ENCODE peak calls at places on chromosome 21, in eight cellular contexts. One of them, this sample, is unnamed.

GRCh38 chr21:35556536-35556935 is 503.8 kb downstream of the SETD4 start:
- DNase-seq in psoas muscle: no peak
- DNase-seq in RWPE1: no peak
- DNase-seq in GM23248: peak
- DNase-seq in PC-3: no peak
- DNase-seq in CD4-positive, alpha-beta memory T cell: no peak
- DNase-seq in substantia nigra: no peak
- DNase-seq in lower lobe of right lung: no peak
- DNase-seq in this sample: no peak

GRCh38 chr21:25831300-25831699 is 96.5 kb downstream of the GABPA start:
- DNase-seq in RWPE1: no peak
- DNase-seq in PC-3: no peak
- DNase-seq in CD4-positive, alpha-beta memory T cell: no peak
- DNase-seq in lower lobe of right lung: no peak
- DNase-seq in substantia nigra: no peak
- DNase-seq in psoas muscle: no peak
- DNase-seq in GM23248: no peak
- DNase-seq in this sample: no peak

GRCh38 chr21:32463889-32464300 is 51.4 kb downstream of the EVA1C start:
- DNase-seq in GM23248: peak
- DNase-seq in PC-3: peak
- DNase-seq in CD4-positive, alpha-beta memory T cell: no peak
- DNase-seq in substantia nigra: no peak
- DNase-seq in psoas muscle: no peak
- DNase-seq in lower lobe of right lung: no peak
- DNase-seq in RWPE1: peak
- DNase-seq in this sample: peak

GRCh38 chr21:44092201-44092600 is 15.0 kb upstream of the PWP2 start:
- DNase-seq in psoas muscle: no peak
- DNase-seq in CD4-positive, alpha-beta memory T cell: no peak
- DNase-seq in PC-3: no peak
- DNase-seq in RWPE1: no peak
- DNase-seq in GM23248: no peak
- DNase-seq in substantia nigra: no peak
- DNase-seq in lower lobe of right lung: no peak
- DNase-seq in this sample: no peak

GRCh38 chr21:23401278-23401677 is 2206.0 kb downstream of the MRPL39 start:
- DNase-seq in lower lobe of right lung: no peak
- DNase-seq in psoas muscle: no peak
- DNase-seq in CD4-positive, alpha-beta memory T cell: no peak
- DNase-seq in PC-3: peak
- DNase-seq in RWPE1: peak
- DNase-seq in substantia nigra: no peak
- DNase-seq in GM23248: no peak
- DNase-seq in this sample: no peak

GRCh38 chr21:23578027-23578426 is 2029.3 kb downstream of the MRPL39 start:
- DNase-seq in psoas muscle: no peak
- DNase-seq in substantia nigra: no peak
- DNase-seq in RWPE1: no peak
- DNase-seq in PC-3: no peak
- DNase-seq in CD4-positive, alpha-beta memory T cell: no peak
- DNase-seq in GM23248: no peak
- DNase-seq in lower lobe of right lung: no peak
- DNase-seq in this sample: no peak

GRCh38 chr21:25638634-25639166 is 358 bp upstream of the JAM2 start:
- DNase-seq in RWPE1: no peak
- DNase-seq in psoas muscle: no peak
- DNase-seq in substantia nigra: no peak
- DNase-seq in lower lobe of right lung: no peak
- DNase-seq in CD4-positive, alpha-beta memory T cell: peak
- DNase-seq in GM23248: peak
- DNase-seq in PC-3: no peak
- DNase-seq in this sample: peak

GRCh38 chr21:45338326-45339017 is 50.8 kb upstream of the POFUT2 start:
- DNase-seq in PC-3: no peak
- DNase-seq in RWPE1: no peak
- DNase-seq in GM23248: no peak
- DNase-seq in substantia nigra: no peak
- DNase-seq in psoas muscle: peak
- DNase-seq in CD4-positive, alpha-beta memory T cell: no peak
- DNase-seq in lower lobe of right lung: peak
- DNase-seq in this sample: no peak

GRCh38 chr21:34526618-34527290 is 14.7 kb upstream of the KCNE1 start:
- DNase-seq in PC-3: peak
- DNase-seq in lower lobe of right lung: peak
- DNase-seq in substantia nigra: no peak
- DNase-seq in RWPE1: peak
- DNase-seq in psoas muscle: peak
- DNase-seq in CD4-positive, alpha-beta memory T cell: peak
- DNase-seq in GM23248: peak
- DNase-seq in this sample: peak

GRCh38 chr21:35256468-35256988 is 207.4 kb upstream of the RUNX1 start:
- DNase-seq in lower lobe of right lung: peak
- DNase-seq in RWPE1: peak
- DNase-seq in psoas muscle: peak
- DNase-seq in substantia nigra: no peak
- DNase-seq in GM23248: peak
- DNase-seq in PC-3: peak
- DNase-seq in CD4-positive, alpha-beta memory T cell: no peak
- DNase-seq in this sample: peak

GRCh38 chr21:23218667-23219066 is 2220.5 kb downstream of the NCAM2 start:
- DNase-seq in lower lobe of right lung: no peak
- DNase-seq in RWPE1: peak
- DNase-seq in substantia nigra: no peak
- DNase-seq in PC-3: peak
- DNase-seq in CD4-positive, alpha-beta memory T cell: no peak
- DNase-seq in psoas muscle: no peak
- DNase-seq in GM23248: no peak
- DNase-seq in this sample: no peak

GRCh38 chr21:36194024-36194423 is 37.4 kb downstream of the DOP1B start:
- DNase-seq in GM23248: no peak
- DNase-seq in psoas muscle: no peak
- DNase-seq in lower lobe of right lung: no peak
- DNase-seq in RWPE1: no peak
- DNase-seq in PC-3: no peak
- DNase-seq in substantia nigra: no peak
- DNase-seq in CD4-positive, alpha-beta memory T cell: no peak
- DNase-seq in this sample: no peak

GRCh38 chr21:36422279-36423098 is 37.3 kb downstream of the CHAF1B start:
- DNase-seq in substantia nigra: no peak
- DNase-seq in psoas muscle: peak
- DNase-seq in RWPE1: peak
- DNase-seq in GM23248: peak
- DNase-seq in CD4-positive, alpha-beta memory T cell: no peak
- DNase-seq in lower lobe of right lung: peak
- DNase-seq in PC-3: peak
- DNase-seq in this sample: peak

GRCh38 chr21:34691396-34692032 is 22.7 kb downstream of the CLIC6 start:
- DNase-seq in lower lobe of right lung: no peak
- DNase-seq in psoas muscle: no peak
- DNase-seq in substantia nigra: no peak
- DNase-seq in CD4-positive, alpha-beta memory T cell: no peak
- DNase-seq in PC-3: peak
- DNase-seq in RWPE1: no peak
- DNase-seq in GM23248: no peak
- DNase-seq in this sample: no peak

GRCh38 chr21:35102488-35103407 is 53.6 kb upstream of the RUNX1 start:
- DNase-seq in CD4-positive, alpha-beta memory T cell: peak
- DNase-seq in substantia nigra: peak
- DNase-seq in RWPE1: no peak
- DNase-seq in psoas muscle: peak
- DNase-seq in PC-3: no peak
- DNase-seq in GM23248: no peak
- DNase-seq in lower lobe of right lung: peak
- DNase-seq in this sample: no peak

GRCh38 chr21:35020902-35021301 is 28.2 kb downstream of the RUNX1 start:
- DNase-seq in RWPE1: no peak
- DNase-seq in substantia nigra: no peak
- DNase-seq in PC-3: peak
- DNase-seq in CD4-positive, alpha-beta memory T cell: no peak
- DNase-seq in GM23248: peak
- DNase-seq in lower lobe of right lung: no peak
- DNase-seq in psoas muscle: no peak
- DNase-seq in this sample: peak

GRCh38 chr21:44873356-44874239 is at the start of gene PTTG1IP:
- DNase-seq in RWPE1: peak
- DNase-seq in CD4-positive, alpha-beta memory T cell: peak
- DNase-seq in lower lobe of right lung: peak
- DNase-seq in GM23248: peak
- DNase-seq in psoas muscle: peak
- DNase-seq in PC-3: peak
- DNase-seq in substantia nigra: peak
- DNase-seq in this sample: peak

DNA sequence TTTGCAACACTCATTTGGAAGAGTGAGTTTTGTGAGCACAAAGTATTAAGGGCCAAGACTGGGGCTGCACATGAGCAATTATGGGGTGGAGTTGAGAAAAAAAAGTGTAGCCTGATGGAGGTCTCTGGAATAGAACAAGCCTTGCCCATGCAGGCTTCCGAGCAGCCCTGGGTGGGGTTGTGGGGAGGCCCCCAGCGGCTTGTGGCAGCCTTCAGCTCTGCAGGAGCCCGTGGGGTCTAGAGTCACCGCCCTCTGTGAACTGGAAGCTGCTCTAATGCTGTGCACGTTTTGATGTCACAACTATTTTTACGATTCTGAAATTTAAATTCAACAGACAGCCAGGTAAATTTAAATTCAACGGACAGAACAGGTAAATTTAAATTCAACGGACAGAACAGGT is 58.9 kb downstream of the BACE2 start:
- DNase-seq in PC-3: no peak
- DNase-seq in RWPE1: no peak
- DNase-seq in substantia nigra: no peak
- DNase-seq in CD4-positive, alpha-beta memory T cell: no peak
- DNase-seq in psoas muscle: no peak
- DNase-seq in GM23248: no peak
- DNase-seq in lower lobe of right lung: no peak
- DNase-seq in this sample: no peak
- H3K27ac ChIP-seq in PC-3: no peak
- H3K27ac ChIP-seq in RWPE1: no peak
- H3K27ac ChIP-seq in substantia nigra: no peak
- H3K27ac ChIP-seq in CD4-positive, alpha-beta memory T cell: no peak
- H3K27ac ChIP-seq in psoas muscle: no peak
- H3K27ac ChIP-seq in GM23248: no peak
- H3K27ac ChIP-seq in lower lobe of right lung: no peak
- H3K27ac ChIP-seq in this sample: no peak

GRCh38 chr21:16213518-16213917 is 483.7 kb downstream of the USP25 start:
- DNase-seq in CD4-positive, alpha-beta memory T cell: no peak
- DNase-seq in substantia nigra: no peak
- DNase-seq in GM23248: no peak
- DNase-seq in PC-3: no peak
- DNase-seq in lower lobe of right lung: no peak
- DNase-seq in RWPE1: no peak
- DNase-seq in psoas muscle: no peak
- DNase-seq in this sample: no peak

GRCh38 chr21:16211339-16212303 is 481.8 kb downstream of the USP25 start:
- DNase-seq in substantia nigra: no peak
- DNase-seq in psoas muscle: no peak
- DNase-seq in GM23248: peak
- DNase-seq in lower lobe of right lung: no peak
- DNase-seq in CD4-positive, alpha-beta memory T cell: no peak
- DNase-seq in PC-3: no peak
- DNase-seq in RWPE1: no peak
- DNase-seq in this sample: peak

GRCh38 chr21:16215193-16215592 is 485.4 kb downstream of the USP25 start:
- DNase-seq in RWPE1: no peak
- DNase-seq in psoas muscle: no peak
- DNase-seq in substantia nigra: no peak
- DNase-seq in PC-3: no peak
- DNase-seq in CD4-positive, alpha-beta memory T cell: no peak
- DNase-seq in lower lobe of right lung: no peak
- DNase-seq in GM23248: no peak
- DNase-seq in this sample: no peak

GRCh38 chr21:16218682-16219343 is 489.0 kb downstream of the USP25 start:
- DNase-seq in lower lobe of right lung: no peak
- DNase-seq in RWPE1: no peak
- DNase-seq in CD4-positive, alpha-beta memory T cell: no peak
- DNase-seq in GM23248: no peak
- DNase-seq in PC-3: no peak
- DNase-seq in substantia nigra: no peak
- DNase-seq in psoas muscle: no peak
- DNase-seq in this sample: no peak

DNA sequence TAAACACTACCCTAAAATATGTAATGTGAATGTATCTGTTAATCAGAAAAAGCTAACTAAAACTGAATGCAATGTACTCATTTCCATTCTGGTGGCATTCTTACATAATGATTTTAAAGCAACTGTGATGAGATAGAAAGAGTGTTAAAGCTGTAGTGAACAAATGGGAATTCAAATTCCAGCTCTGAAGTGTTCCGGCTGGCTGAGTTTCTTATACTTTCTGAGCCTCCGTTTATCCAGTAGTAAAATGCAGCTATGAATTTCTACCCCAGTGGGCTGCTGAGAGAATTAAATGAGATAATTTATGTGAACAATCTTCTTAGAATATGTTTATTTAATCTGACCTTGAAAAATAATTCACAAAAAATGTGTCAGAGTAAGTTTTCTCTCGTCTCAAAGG is 486.8 kb downstream of the USP25 start:
- DNase-seq in PC-3: no peak
- DNase-seq in CD4-positive, alpha-beta memory T cell: no peak
- DNase-seq in psoas muscle: no peak
- DNase-seq in lower lobe of right lung: no peak
- DNase-seq in GM23248: no peak
- DNase-seq in substantia nigra: no peak
- DNase-seq in RWPE1: no peak
- DNase-seq in this sample: no peak
- H3K27ac ChIP-seq in PC-3: no peak
- H3K27ac ChIP-seq in CD4-positive, alpha-beta memory T cell: no peak
- H3K27ac ChIP-seq in psoas muscle: peak
- H3K27ac ChIP-seq in lower lobe of right lung: no peak
- H3K27ac ChIP-seq in GM23248: no peak
- H3K27ac ChIP-seq in substantia nigra: no peak
- H3K27ac ChIP-seq in RWPE1: no peak
- H3K27ac ChIP-seq in this sample: no peak

DNA sequence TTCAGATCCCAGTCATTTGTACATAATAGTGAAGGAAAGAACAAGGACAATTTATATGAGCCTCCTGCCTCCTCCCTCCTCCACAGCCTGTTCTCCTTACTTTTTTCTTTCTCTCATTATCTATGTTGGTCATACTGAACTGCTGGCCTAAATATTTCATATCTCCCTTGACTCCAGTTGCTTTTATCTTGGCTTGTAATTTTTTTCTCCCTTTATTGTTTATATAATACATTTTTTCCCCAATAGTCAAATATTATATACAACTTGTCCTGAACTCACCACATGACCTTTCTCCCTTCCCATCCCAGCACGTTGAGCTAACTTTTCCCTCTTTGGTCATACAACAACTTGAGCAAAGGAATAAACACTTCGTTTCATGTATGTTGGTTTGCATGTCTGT is 752.1 kb downstream of the LTN1 start:
- DNase-seq in lower lobe of right lung: no peak
- DNase-seq in PC-3: no peak
- DNase-seq in RWPE1: no peak
- DNase-seq in psoas muscle: no peak
- DNase-seq in substantia nigra: no peak
- DNase-seq in GM23248: no peak
- DNase-seq in CD4-positive, alpha-beta memory T cell: no peak
- DNase-seq in this sample: peak
- H3K27ac ChIP-seq in lower lobe of right lung: no peak
- H3K27ac ChIP-seq in PC-3: no peak
- H3K27ac ChIP-seq in RWPE1: no peak
- H3K27ac ChIP-seq in psoas muscle: no peak
- H3K27ac ChIP-seq in substantia nigra: no peak
- H3K27ac ChIP-seq in GM23248: no peak
- H3K27ac ChIP-seq in CD4-positive, alpha-beta memory T cell: no peak
- H3K27ac ChIP-seq in this sample: peak

GRCh38 chr21:41927727-41928409 is 25.9 kb downstream of the C2CD2 start:
- DNase-seq in substantia nigra: no peak
- DNase-seq in lower lobe of right lung: no peak
- DNase-seq in CD4-positive, alpha-beta memory T cell: no peak
- DNase-seq in PC-3: no peak
- DNase-seq in RWPE1: no peak
- DNase-seq in psoas muscle: no peak
- DNase-seq in GM23248: no peak
- DNase-seq in this sample: no peak
- H3K27ac ChIP-seq in substantia nigra: peak
- H3K27ac ChIP-seq in lower lobe of right lung: peak
- H3K27ac ChIP-seq in CD4-positive, alpha-beta memory T cell: no peak
- H3K27ac ChIP-seq in PC-3: no peak
- H3K27ac ChIP-seq in RWPE1: peak
- H3K27ac ChIP-seq in psoas muscle: no peak
- H3K27ac ChIP-seq in GM23248: no peak
- H3K27ac ChIP-seq in this sample: no peak